ENCODE peak calls at places on chromosomes 12 and 14, in seven cellular contexts. B is Karpas-422, Q is mammary epithelial cell, U is MM.1S, I is GM23338, S is fibroblast of lung, Z is body of pancreas. V is an unnamed sample.

GRCh38 chr14:75514673-75515630 is 7.3 kb upstream of the BATF start:
- DNase-seq in B (peak; percentile 64), S (peak; percentile 9), Z (peak; percentile 37), U (peak; percentile 12), Q (peak; percentile 12), I (peak; percentile 60), V (no peak)

GRCh38 chr12:104263580-104264358 is 39.8 kb upstream of the EID3 start:
- DNase-seq in U (no peak), S (peak; percentile 36), Z (no peak), I (no peak), Q (peak; percentile 92), B (no peak), V (no peak)

GRCh38 chr14:93115069-93115919 is 431 bp downstream of the ITPK1 start:
- DNase-seq in I (peak; percentile 81), Q (peak; percentile 84), Z (peak; percentile 91), S (peak; percentile 80), B (peak; percentile 94), U (peak; percentile 74), V (peak; percentile 85)

GRCh38 chr12:57237952-57238853 is 8.7 kb downstream of the SHMT2 start:
- DNase-seq in U (no peak), Q (no peak), Z (no peak), B (no peak), S (no peak), I (peak; percentile 74), V (peak; percentile 72)

GRCh38 chr14:37622231-37622923 is 26.9 kb downstream of the TTC6 start:
- DNase-seq in U (no peak), S (peak; percentile 63), I (peak; percentile 86), Q (no peak), B (no peak), Z (no peak), V (no peak)

GRCh38 chr14:23154876-23155587 is 28.4 kb downstream of the SLC7A8 start:
- DNase-seq in Z (peak; percentile 95), U (no peak), Q (peak; percentile 58), B (no peak), S (peak; percentile 91), I (peak; percentile 61), V (peak; percentile 49)

GRCh38 chr12:24573621-24574020 is 375.3 kb downstream of the BCAT1 start:
- DNase-seq in B (no peak), I (no peak), Z (no peak), S (no peak), Q (no peak), U (no peak), V (no peak)

GRCh38 chr12:73341559-73342247 is 1069.5 kb downstream of the TRHDE start:
- DNase-seq in B (no peak), I (no peak), Z (no peak), U (no peak), S (no peak), Q (no peak), V (no peak)

GRCh38 chr14:81435578-81436295 is 35.6 kb upstream of the STON2 start:
- DNase-seq in B (no peak), I (peak; percentile 79), Q (peak; percentile 69), Z (peak; percentile 65), U (peak; percentile 21), S (peak; percentile 44), V (peak; percentile 56)

GRCh38 chr14:56608682-56609081 is 29.1 kb downstream of the TMEM260 start:
- DNase-seq in Q (peak; percentile 10), B (no peak), U (no peak), Z (no peak), I (no peak), S (no peak), V (peak; percentile 49)

GRCh38 chr14:31229638-31230229 is 22.1 kb upstream of the HECTD1 start:
- DNase-seq in S (peak; percentile 92), U (no peak), I (peak; percentile 51), Z (peak; percentile 97), B (no peak), Q (peak; percentile 97), V (peak; percentile 27)

GRCh38 chr12:101053203-101053602 is 156.8 kb downstream of the SLC5A8 start:
- DNase-seq in Z (no peak), I (no peak), U (no peak), Q (no peak), B (no peak), S (no peak), V (no peak)

GRCh38 chr12:38664661-38665269 is 240.6 kb downstream of the CPNE8 start:
- DNase-seq in B (peak; percentile 50), Z (no peak), Q (peak; percentile 24), I (peak; percentile 49), U (peak; percentile 50), S (no peak), V (peak; percentile 34)

GRCh38 chr12:82687020-82687951 is 580 bp downstream of the TMTC2 start:
- DNase-seq in Q (peak; percentile 71), I (peak; percentile 81), U (peak; percentile 85), B (peak; percentile 80), S (peak; percentile 36), Z (peak; percentile 82), V (peak; percentile 58)

GRCh38 chr12:117590999-117591398 is 229.6 kb upstream of the NOS1 start:
- DNase-seq in Q (no peak), I (peak; percentile 20), B (no peak), S (no peak), U (no peak), Z (no peak), V (no peak)

GRCh38 chr12:124759841-124760508 is 103.7 kb downstream of the SCARB1 start:
- DNase-seq in I (no peak), S (peak; percentile 78), U (no peak), Z (no peak), B (peak; percentile 83), Q (no peak), V (no peak)

GRCh38 chr12:75658826-75659823 is 147.7 kb upstream of the KRR1 start:
- DNase-seq in Z (no peak), B (no peak), I (no peak), Q (peak; percentile 86), U (no peak), S (peak; percentile 92), V (peak; percentile 30)

GRCh38 chr14:69282448-69282847 is 22.5 kb downstream of the GALNT16 start:
- DNase-seq in Z (no peak), Q (no peak), I (no peak), B (no peak), S (no peak), U (no peak), V (no peak)

GRCh38 chr12:356276-356988 is 32.7 kb downstream of the KDM5A start:
- DNase-seq in I (no peak), Z (no peak), S (peak; percentile 74), Q (peak; percentile 36), U (no peak), B (no peak), V (no peak)

GRCh38 chr12:8033153-8034044 is 883 bp downstream of the FOXJ2 start:
- DNase-seq in U (peak; percentile 19), Q (peak; percentile 41), Z (peak; percentile 38), B (peak; percentile 68), S (peak; percentile 48), I (peak; percentile 81), V (peak; percentile 47)

GRCh38 chr12:8037046-8037663 is 4.6 kb downstream of the FOXJ2 start:
- DNase-seq in I (no peak), B (peak; percentile 64), Q (no peak), S (no peak), U (no peak), Z (peak; percentile 21), V (no peak)

GRCh38 chr12:8036366-8036765 is 3.9 kb downstream of the FOXJ2 start:
- DNase-seq in U (no peak), B (no peak), S (peak; percentile 23), Q (no peak), Z (peak; percentile 27), I (no peak), V (no peak)

GRCh38 chr12:8034802-8035201 is 2.3 kb downstream of the FOXJ2 start:
- DNase-seq in S (peak; percentile 15), U (no peak), Z (no peak), I (no peak), B (no peak), Q (no peak), V (no peak)

GRCh38 chr12:8035440-8036010 is 3.0 kb downstream of the FOXJ2 start:
- DNase-seq in B (no peak), Z (no peak), Q (no peak), S (peak; percentile 41), U (no peak), I (no peak), V (no peak)
- H3K4me3 ChIP-seq in B (no peak overlapping the region), Z (no peak overlapping the region), Q (no peak overlapping the region), S (peak overlapping the region; percentile 93), U (no peak overlapping the region), I (peak overlapping the region; percentile 88), V (no peak overlapping the region)

GRCh38 chr12:26853303-26854027 is 20.5 kb upstream of the ITPR2 start:
- DNase-seq in I (peak; percentile 78), Q (peak; percentile 39), B (peak; percentile 86), S (peak; percentile 48), U (peak; percentile 77), Z (peak; percentile 77), V (peak; percentile 76)

GRCh38 chr12:26857465-26858176 is 24.6 kb upstream of the ITPR2 start:
- DNase-seq in U (no peak), Q (no peak), Z (peak; percentile 62), B (no peak), S (no peak), I (peak; percentile 38), V (no peak)

GRCh38 chr12:26848156-26848825 is 15.3 kb upstream of the ITPR2 start:
- DNase-seq in B (no peak), S (no peak), Q (peak; percentile 32), U (no peak), Z (no peak), I (no peak), V (no peak)

GRCh38 chr12:26855337-26856089 is 22.5 kb upstream of the ITPR2 start:
- DNase-seq in Z (no peak), B (no peak), S (no peak), Q (no peak), I (no peak), U (no peak), V (no peak)

DNA sequence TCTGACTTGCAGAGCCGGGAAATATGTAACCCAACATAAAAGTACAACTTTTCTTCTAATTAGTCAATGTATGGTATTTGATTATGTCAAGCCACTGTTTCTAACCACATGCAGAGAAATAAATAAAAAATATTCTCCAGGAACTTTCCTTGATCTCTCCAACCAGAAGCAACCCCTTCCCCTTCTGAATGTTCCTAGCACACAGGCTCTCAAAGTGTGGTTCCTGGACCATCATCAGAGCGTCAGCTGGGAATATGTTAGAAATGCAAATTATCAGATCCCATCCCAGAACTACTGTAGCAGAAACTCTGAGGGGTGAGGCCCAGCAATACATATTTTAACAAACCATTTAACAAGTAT is 21.0 kb upstream of the ITPR2 start:
- DNase-seq in Q (no peak), Z (no peak), U (no peak), B (no peak), S (no peak), I (no peak), V (no peak)
- H3K27ac ChIP-seq in Q (no peak overlapping the region), Z (no peak overlapping the region), U (no peak overlapping the region), B (no peak overlapping the region), S (no peak overlapping the region), I (no peak overlapping the region), V (no peak overlapping the region)

GRCh38 chr14:101814869-101815268 is 53.4 kb downstream of the PPP2R5C start:
- DNase-seq in B (no peak), S (no peak), U (no peak), Q (no peak), Z (no peak), I (no peak), V (no peak)
- H3K4me1 ChIP-seq in B (peaks cover 79% of the 10 kb centered on the region), S (no peaks in the 10 kb centered on the region), U (peaks cover 23% of the 10 kb centered on the region), Q (peaks cover 4% of the 10 kb centered on the region), Z (peaks cover 46% of the 10 kb centered on the region), I (peaks cover 12% of the 10 kb centered on the region), V (peaks cover 3% of the 10 kb centered on the region)

DNA sequence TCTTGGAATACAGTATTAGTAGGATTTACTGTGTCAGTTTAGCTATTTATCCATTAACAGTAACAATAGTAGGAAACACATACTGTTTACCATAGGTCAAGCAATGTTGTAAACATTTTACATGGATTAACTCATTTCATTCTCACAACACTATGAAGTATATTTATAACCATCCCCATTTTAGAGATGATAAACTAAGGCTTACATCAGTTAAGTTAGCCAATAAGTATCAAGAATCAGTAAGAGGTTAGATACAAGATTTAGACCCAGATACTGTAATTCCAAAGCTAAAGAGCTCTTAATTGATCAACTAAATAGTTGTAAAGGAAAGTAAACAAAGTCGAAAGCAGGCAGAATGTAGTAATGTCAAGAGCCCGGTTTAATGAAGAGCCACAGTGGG is 1.1 kb downstream of the SYNJ2BP start:
- DNase-seq in Q (no peak), I (no peak), Z (no peak), S (no peak), U (no peak), B (no peak), V (no peak)
- H3K4me3 ChIP-seq in Q (peak overlapping the region; percentile 70), I (peak overlapping the region; percentile 69), Z (no peak overlapping the region), S (peak overlapping the region; percentile 100), U (no peak overlapping the region), B (peak overlapping the region; percentile 70), V (no peak overlapping the region)